ENCODE peak calls at places on chromosomes 7 and 10, in ten cellular contexts. D is GM23248; K is cardiac fibroblast; C is amniotic stem cell; Y is right cardiac atrium; X is COR-L47; Q is nephron progenitor cell; B is cardiac muscle cell; E is activated CD4-positive, alpha-beta T cell treated with anti-CD3 and anti-CD28 coated beads for 4 hours; W is BE2C. V is an unnamed sample.
A peak's percentile ranks its signal among the peaks of the same experiment; 100 is the strongest.

GRCh38 chr7:46115410-46115809 is 194.3 kb upstream of the IGFBP3 start:
- DNase-seq in D (peak; percentile 21), K (no peak), C (no peak), Y (no peak), X (no peak), Q (no peak), B (no peak), E (no peak), W (no peak), V (no peak)

GRCh38 chr7:128236924-128237586 is 4.0 kb upstream of the LEP start:
- DNase-seq in D (peak; percentile 92), K (peak; percentile 79), C (no peak), Y (no peak), X (no peak), Q (no peak), B (no peak), E (no peak), W (no peak), V (no peak)

GRCh38 chr10:69141304-69141703 is 17.3 kb downstream of the VPS26A start:
- DNase-seq in D (no peak), K (no peak), C (no peak), Y (no peak), X (no peak), Q (no peak), B (no peak), E (no peak), W (no peak), V (no peak)

GRCh38 chr7:66627151-66627681 is 1.5 kb upstream of the KCTD7 start:
- DNase-seq in D (peak; percentile 85), K (peak; percentile 63), C (no peak), Y (peak; percentile 23), X (no peak), Q (no peak), B (no peak), E (no peak), W (peak; percentile 49), V (no peak)

GRCh38 chr7:32846630-32847225 is 44.8 kb downstream of the KBTBD2 start:
- DNase-seq in D (peak; percentile 75), K (peak; percentile 84), C (no peak), Y (peak; percentile 87), X (peak; percentile 79), Q (peak; percentile 72), B (peak; percentile 82), E (peak; percentile 94), W (peak; percentile 91), V (peak; percentile 83)

GRCh38 chr10:98446121-98446655 is 547 bp downstream of the HPS1 start:
- DNase-seq in D (peak; percentile 75), K (peak; percentile 34), C (no peak), Y (peak; percentile 56), X (no peak), Q (peak; percentile 58), B (peak; percentile 46), E (peak; percentile 41), W (no peak), V (no peak)

GRCh38 chr7:107025449-107026103 is 18.9 kb upstream of the PRKAR2B start:
- DNase-seq in D (no peak), K (peak; percentile 23), C (no peak), Y (no peak), X (no peak), Q (no peak), B (no peak), E (no peak), W (no peak), V (no peak)

GRCh38 chr10:111773950-111774349 is 409.6 kb downstream of the GPAM start:
- DNase-seq in D (no peak), K (no peak), C (no peak), Y (no peak), X (no peak), Q (no peak), B (no peak), E (no peak), W (no peak), V (no peak)

GRCh38 chr7:30179016-30179436 is 44.2 kb downstream of the MTURN start:
- DNase-seq in D (no peak), K (no peak), C (no peak), Y (no peak), X (no peak), Q (no peak), B (no peak), E (no peak), W (no peak), V (no peak)

GRCh38 chr10:121911421-121911697 is 16.5 kb downstream of the ATE1 start:
- DNase-seq in D (no peak), K (no peak), C (no peak), Y (no peak), X (no peak), Q (no peak), B (no peak), E (no peak), W (no peak), V (no peak)

GRCh38 chr7:93889261-93889660 is 1.3 kb downstream of the TFPI2 start:
- DNase-seq in D (peak; percentile 92), K (peak; percentile 70), C (peak; percentile 26), Y (no peak), X (no peak), Q (no peak), B (no peak), E (no peak), W (no peak), V (no peak)

V was measured in NCI-H748 treated with DMSO at 0.1 percent for 48 hours.